ENCODE peak calls at places on chromosomes 5 and 9, in five cellular contexts. F is IMR-90, M is body of pancreas, P is foreskin fibroblast, N is cardiac fibroblast. I is an unnamed sample.

GRCh38 chr5:69415584-69415958 is 655 bp downstream of the MARVELD2 start:
- DNase-seq in F (no peak), P (no peak), N (no peak), M (peak; percentile 50), I (no peak)

GRCh38 chr5:43210570-43210969 is 18.5 kb downstream of the NIM1K start:
- DNase-seq in N (no peak), M (no peak), F (no peak), P (no peak), I (no peak)

GRCh38 chr9:28941856-28942255 is 1368.6 kb upstream of the C9orf72 start:
- DNase-seq in N (no peak), F (no peak), M (no peak), P (no peak), I (no peak)

GRCh38 chr5:122259995-122260394 is 52.0 kb upstream of the SNCAIP start:
- DNase-seq in N (peak; percentile 93), F (peak; percentile 95), P (peak; percentile 91), M (no peak), I (no peak)

GRCh38 chr5:143708672-143709071 is 103.3 kb upstream of the HMHB1 start:
- DNase-seq in P (no peak), F (no peak), M (no peak), N (no peak), I (peak; percentile 3)

GRCh38 chr9:133071484-133072150 is 9.8 kb downstream of the CEL start:
- DNase-seq in P (no peak), M (no peak), N (no peak), F (no peak), I (no peak)

GRCh38 chr5:90312027-90312426 is 97.5 kb downstream of the CETN3 start:
- DNase-seq in N (no peak), M (no peak), P (no peak), F (no peak), I (no peak)

GRCh38 chr5:143896981-143897380 is 85.0 kb downstream of the HMHB1 start:
- DNase-seq in M (peak; percentile 12), N (peak; percentile 60), F (peak; percentile 81), P (peak; percentile 85), I (no peak)

GRCh38 chr5:61245486-61245885 is 83.2 kb upstream of the SMIM15 start:
- DNase-seq in N (peak; percentile 52), F (peak; percentile 43), M (peak; percentile 25), P (peak; percentile 13), I (no peak)

GRCh38 chr9:124784503-124784902 is 7.6 kb downstream of the OLFML2A start:
- DNase-seq in N (peak; percentile 79), F (no peak), P (peak; percentile 78), M (no peak), I (no peak)

GRCh38 chr5:164203581-164204225 is 698.3 kb downstream of the MAT2B start:
- DNase-seq in F (peak; percentile 68), P (peak; percentile 10), M (no peak), N (peak; percentile 76), I (no peak)

GRCh38 chr9:121756477-121757285 is 105.2 kb downstream of the DAB2IP start:
- DNase-seq in P (no peak), N (no peak), F (no peak), M (no peak), I (no peak)

GRCh38 chr5:169889572-169889971 is 90.7 kb downstream of the INSYN2B start:
- DNase-seq in N (no peak), P (no peak), M (no peak), F (no peak), I (no peak)

GRCh38 chr5:90873033-90873517 is 314.5 kb downstream of the ADGRV1 start:
- DNase-seq in P (no peak), N (no peak), M (peak; percentile 52), F (no peak), I (peak; percentile 52)

GRCh38 chr9:37935106-37935505 is 31.2 kb upstream of the SLC25A51 start:
- DNase-seq in M (no peak), F (no peak), P (peak; percentile 46), N (no peak), I (no peak)

GRCh38 chr5:140223567-140223966 is 48.6 kb downstream of the CYSTM1 start:
- DNase-seq in N (no peak), M (no peak), P (peak; percentile 64), F (no peak), I (no peak)

GRCh38 chr9:547309-547708 is 294.2 kb upstream of the DMRT1 start:
- DNase-seq in M (no peak), P (no peak), F (no peak), N (no peak), I (no peak)

GRCh38 chr9:77649109-77649812 is 1.1 kb upstream of the GNA14 start:
- DNase-seq in P (peak; percentile 55), F (no peak), N (peak; percentile 65), M (no peak), I (no peak)

GRCh38 chr5:76521240-76521758 is 101.9 kb downstream of the F2RL2 start:
- DNase-seq in M (no peak), N (peak; percentile 84), P (peak; percentile 35), F (peak; percentile 26), I (no peak)

GRCh38 chr5:40945111-40945510 is 35.8 kb downstream of the C7 start:
- DNase-seq in F (no peak), P (no peak), M (no peak), N (no peak), I (no peak)

GRCh38 chr5:121967187-121967586 is 5.4 kb downstream of the SRFBP1 start:
- DNase-seq in N (peak; percentile 74), P (peak; percentile 72), F (peak; percentile 66), M (no peak), I (no peak)

GRCh38 chr9:130898552-130898852 is 1.9 kb upstream of the QRFP start:
- DNase-seq in M (peak; percentile 34), N (no peak), F (no peak), P (no peak), I (no peak)

GRCh38 chr9:123364241-123364824 is 8.3 kb downstream of the CRB2 start:
- DNase-seq in N (peak; percentile 36), F (peak; percentile 61), M (no peak), P (no peak), I (no peak)

GRCh38 chr5:179166886-179167841 is 107.0 kb downstream of the ZNF354C start:
- DNase-seq in P (peak; percentile 75), F (peak; percentile 27), M (peak; percentile 26), N (peak; percentile 63), I (no peak)

GRCh38 chr9:7871977-7872730 is 72.6 kb upstream of the DMAC1 start:
- DNase-seq in F (no peak), M (no peak), N (no peak), P (no peak), I (peak; percentile 23)

GRCh38 chr5:75885849-75886596 is 168.8 kb upstream of the POC5 start:
- DNase-seq in N (no peak), M (no peak), P (no peak), F (no peak), I (peak; percentile 12)

GRCh38 chr5:42984307-42984706 is 55.8 kb downstream of the ANXA2R start:
- DNase-seq in N (peak; percentile 51), P (peak; percentile 60), M (no peak), F (no peak), I (no peak)

GRCh38 chr9:88658311-88658822 is 123.4 kb downstream of the NXNL2 start:
- DNase-seq in P (peak; percentile 71), N (peak; percentile 75), M (peak; percentile 19), F (no peak), I (no peak)

GRCh38 chr9:20340161-20340861 is 282.0 kb downstream of the MLLT3 start:
- DNase-seq in P (peak; percentile 38), F (no peak), N (no peak), M (no peak), I (no peak)

GRCh38 chr5:7392401-7393024 is 3.4 kb upstream of the ADCY2 start:
- DNase-seq in P (peak; percentile 54), F (no peak), N (peak; percentile 11), M (no peak), I (no peak)

GRCh38 chr5:13188393-13188792 is 756.1 kb downstream of the DNAH5 start:
- DNase-seq in M (no peak), P (no peak), N (peak; percentile 4), F (no peak), I (no peak)

GRCh38 chr9:81549500-81550206 is 139.7 kb downstream of the TLE1 start:
- DNase-seq in P (no peak), F (no peak), N (no peak), M (peak; percentile 25), I (no peak)
- H3K4me3 ChIP-seq in P (no peak overlapping the region), F (no peak overlapping the region), N (no peak overlapping the region), M (no peak overlapping the region), I (no peak overlapping the region)

GRCh38 chr9:93184439-93185221 is 691 bp downstream of the WNK2 start:
- DNase-seq in P (no peak), M (peak; percentile 38), F (no peak), N (no peak), I (no peak)
- H3K4me3 ChIP-seq in P (no peak overlapping the region), M (no peak overlapping the region), F (no peak overlapping the region), N (no peak overlapping the region), I (peak overlapping the region; percentile 27)

DNA sequence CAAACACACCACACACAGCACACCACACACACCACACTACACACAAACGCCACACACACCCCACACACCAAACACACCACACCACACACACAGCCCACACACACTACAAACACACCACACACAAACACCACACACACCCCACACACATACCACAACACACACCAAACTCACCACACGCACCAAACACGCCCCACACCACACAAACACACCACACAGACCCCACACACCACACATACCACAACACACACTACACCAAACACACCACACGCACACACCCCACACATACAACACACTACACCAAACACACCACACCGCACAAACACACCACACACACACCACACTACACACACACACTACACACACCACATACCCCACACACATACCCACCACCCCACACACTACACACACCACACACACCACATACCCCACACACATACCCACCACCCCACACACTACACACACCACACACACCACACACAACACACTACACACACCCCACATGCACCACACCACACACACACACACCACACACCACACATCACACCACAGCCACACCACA is 151.2 kb downstream of the ERCC6L2 start:
- DNase-seq in P (no peak), N (no peak), F (no peak), M (no peak), I (no peak)
- H3K4me3 ChIP-seq in P (no peak overlapping the region), N (no peak overlapping the region), F (no peak overlapping the region), M (no peak overlapping the region), I (no peak overlapping the region)

GRCh38 chr9:111805262-111805661 is 10.5 kb upstream of the SHOC1 start:
- DNase-seq in F (no peak), P (no peak), N (no peak), M (no peak), I (no peak)

GRCh38 chr9:111803924-111804323 is 9.2 kb upstream of the SHOC1 start:
- DNase-seq in M (no peak), N (no peak), P (no peak), F (no peak), I (no peak)

GRCh38 chr9:111804636-111805035 is 9.9 kb upstream of the SHOC1 start:
- DNase-seq in N (no peak), P (no peak), F (no peak), M (no peak), I (no peak)

GRCh38 chr9:111807197-111807596 is 12.5 kb upstream of the SHOC1 start:
- DNase-seq in N (peak; percentile 45), F (no peak), P (no peak), M (no peak), I (no peak)

GRCh38 chr9:111805841-111806241 is 11.1 kb upstream of the SHOC1 start:
- DNase-seq in F (peak; percentile 75), N (peak; percentile 91), M (no peak), P (peak; percentile 63), I (no peak)
- H3K4me3 ChIP-seq in F (no peak overlapping the region), N (no peak overlapping the region), M (no peak overlapping the region), P (no peak overlapping the region), I (no peak overlapping the region)

I was measured in Jurkat, Clone E6-1.